ENCODE peak calls at places on chromosome 12, in seven cellular contexts. E is KG1, D is upper lobe of right lung, Q is DND-41, R is amygdala, I is putamen, W is AG04450. A is an unnamed sample.

GRCh38 chr12:79643821-79644220 is 46.9 kb downstream of the PAWR start:
- DNase-seq in R (no peak), W (no peak), I (no peak), Q (no peak), D (no peak), E (no peak), A (no peak)

GRCh38 chr12:3016191-3016590 is 57.0 kb downstream of the TEAD4 start:
- DNase-seq in W (no peak), D (no peak), E (no peak), I (no peak), Q (no peak), R (no peak), A (no peak)

GRCh38 chr12:57236925-57237652 is 7.6 kb downstream of the SHMT2 start:
- DNase-seq in R (no peak), Q (no peak), I (no peak), W (no peak), E (no peak), D (no peak), A (no peak)

GRCh38 chr12:46357438-46358324 is 14.9 kb downstream of the SLC38A2 start:
- DNase-seq in E (no peak), I (no peak), Q (peak; percentile 18), R (no peak), D (no peak), W (peak; percentile 71), A (no peak)

GRCh38 chr12:124461851-124462623 is 105.4 kb downstream of the NCOR2 start:
- DNase-seq in D (no peak), R (no peak), W (no peak), I (no peak), Q (no peak), E (no peak), A (no peak)

GRCh38 chr12:104360157-104360556 is 56.6 kb downstream of the EID3 start:
- DNase-seq in D (no peak), R (no peak), I (no peak), W (no peak), Q (no peak), E (no peak), A (no peak)

GRCh38 chr12:41365653-41366131 is 177.6 kb downstream of the PDZRN4 start:
- DNase-seq in W (no peak), Q (no peak), D (no peak), E (no peak), R (no peak), I (no peak), A (no peak)

GRCh38 chr12:52391618-52392002 is 6.2 kb upstream of the KRT84 start:
- DNase-seq in R (peak; percentile 52), Q (no peak), I (peak; percentile 41), W (no peak), D (peak; percentile 64), E (no peak), A (no peak)

GRCh38 chr12:48342980-48343379 is 7.7 kb downstream of the ZNF641 start:
- DNase-seq in R (no peak), W (no peak), D (no peak), Q (no peak), I (no peak), E (no peak), A (no peak)

GRCh38 chr12:18570543-18570942 is 167.3 kb downstream of the PLCZ1 start:
- DNase-seq in I (no peak), E (no peak), R (no peak), W (no peak), Q (no peak), D (no peak), A (no peak)

GRCh38 chr12:102873077-102873476 is 44.0 kb downstream of the PAH start:
- DNase-seq in D (no peak), R (no peak), Q (no peak), E (no peak), W (no peak), I (no peak), A (no peak)

GRCh38 chr12:82973601-82974000 is 286.9 kb downstream of the TMTC2 start:
- DNase-seq in I (no peak), E (no peak), D (no peak), W (no peak), R (no peak), Q (no peak), A (no peak)

GRCh38 chr12:11677024-11677423 is 27.6 kb downstream of the ETV6 start:
- DNase-seq in D (no peak), I (no peak), Q (no peak), E (no peak), R (no peak), W (no peak), A (no peak)

GRCh38 chr12:14773685-14774073 is 29.6 kb downstream of the WBP11 start:
- DNase-seq in E (no peak), I (no peak), W (no peak), Q (no peak), R (no peak), D (no peak), A (no peak)

GRCh38 chr12:79307340-79307739 is 383.4 kb downstream of the PAWR start:
- DNase-seq in D (no peak), W (no peak), Q (no peak), I (no peak), E (no peak), R (no peak), A (no peak)

A was measured in SW 1271.